ENCODE peak calls at places on chromosomes 4 and X, in eight cellular contexts. U is uterus; A is left ventricle myocardium inferior; C is T-helper 2 cell; G is stimulated activated CD8-positive, alpha-beta memory T cell treated with anti-CD3 and anti-CD28 coated beads, Interleukin-15, amount 100 ng/mL, for 1 hour; D is NT2/D1; M is sigmoid colon; E is neural crest cell. X is an unnamed sample.

GRCh38 chr4:80127870-80128419 is 54.9 kb upstream of the ANTXR2 start:
- DNase-seq in U (no peak), A (no peak), C (no peak), G (no peak), D (no peak), M (no peak), E (no peak), X (no peak)

GRCh38 chr4:99529218-99529617 is 18.4 kb downstream of the C4orf17 start:
- DNase-seq in U (no peak), A (no peak), C (no peak), G (no peak), D (no peak), M (no peak), E (no peak), X (no peak)

GRCh38 chr4:165971941-165972340 is 98.9 kb downstream of the TLL1 start:
- DNase-seq in U (no peak), A (no peak), C (no peak), G (no peak), D (no peak), M (no peak), E (no peak), X (no peak)

GRCh38 chr4:8201341-8201781 is 2.3 kb downstream of the SH3TC1 start:
- DNase-seq in U (no peak), A (peak; percentile 55), C (no peak), G (no peak), D (no peak), M (no peak), E (no peak), X (no peak)

GRCh38 chrX:110358548-110358947 is at the start of gene RTL9:
- DNase-seq in U (no peak), A (no peak), C (no peak), G (no peak), D (no peak), M (no peak), E (no peak), X (no peak)

GRCh38 chr4:85515701-85516100 is 40.8 kb downstream of the ARHGAP24 start:
- DNase-seq in U (no peak), A (no peak), C (no peak), G (no peak), D (no peak), M (no peak), E (no peak), X (no peak)

GRCh38 chr4:19155568-19155967 is 1096.1 kb upstream of the SLIT2 start:
- DNase-seq in U (no peak), A (no peak), C (no peak), G (no peak), D (no peak), M (no peak), E (no peak), X (no peak)

GRCh38 chr4:105107105-105107856 is 39.4 kb upstream of the TET2 start:
- DNase-seq in U (no peak), A (no peak), C (no peak), G (no peak), D (no peak), M (no peak), E (no peak), X (no peak)

GRCh38 chr4:108081251-108081650 is 87.5 kb downstream of the LEF1 start:
- DNase-seq in U (no peak), A (no peak), C (no peak), G (no peak), D (no peak), M (no peak), E (no peak), X (no peak)

GRCh38 chr4:146329042-146329716 is 114.8 kb downstream of the REELD1 start:
- DNase-seq in U (no peak), A (no peak), C (no peak), G (no peak), D (no peak), M (no peak), E (no peak), X (peak; percentile 64)

GRCh38 chrX:54540289-54540688 is 10.3 kb downstream of the GNL3L start:
- DNase-seq in U (no peak), A (peak; percentile 14), C (no peak), G (no peak), D (no peak), M (no peak), E (no peak), X (peak; percentile 39)

GRCh38 chr4:19486400-19486799 is 765.3 kb upstream of the SLIT2 start:
- DNase-seq in U (no peak), A (no peak), C (no peak), G (no peak), D (no peak), M (no peak), E (no peak), X (no peak)

GRCh38 chrX:17046478-17047097 is 100.1 kb downstream of the REPS2 start:
- DNase-seq in U (peak; percentile 46), A (peak; percentile 24), C (no peak), G (no peak), D (peak; percentile 65), M (peak; percentile 75), E (peak; percentile 60), X (peak; percentile 20)

GRCh38 chr4:30717208-30718020 is 2.8 kb upstream of the PCDH7 start:
- DNase-seq in U (peak; percentile 39), A (peak; percentile 19), C (no peak), G (no peak), D (peak; percentile 35), M (peak; percentile 70), E (peak; percentile 57), X (no peak)

GRCh38 chr4:56128231-56128630 is 179.5 kb downstream of the CEP135 start:
- DNase-seq in U (no peak), A (no peak), C (no peak), G (no peak), D (no peak), M (no peak), E (no peak), X (no peak)

GRCh38 chr4:8528713-8529112 is 51.5 kb upstream of the GPR78 start:
- DNase-seq in U (no peak), A (no peak), C (no peak), G (no peak), D (no peak), M (no peak), E (no peak), X (no peak)

GRCh38 chrX:120238947-120239346 is 11.7 kb upstream of the ZBTB33 start:
- DNase-seq in U (no peak), A (no peak), C (no peak), G (no peak), D (no peak), M (no peak), E (no peak), X (no peak)

GRCh38 chrX:122517781-122518180 is 666.3 kb upstream of the GRIA3 start:
- DNase-seq in U (no peak), A (no peak), C (no peak), G (no peak), D (no peak), M (no peak), E (no peak), X (peak; percentile 5)

GRCh38 chr4:48698029-48698901 is 81.8 kb downstream of the FRYL start:
- DNase-seq in U (peak; percentile 36), A (peak; percentile 26), C (no peak), G (no peak), D (no peak), M (peak; percentile 73), E (no peak), X (peak; percentile 70)

GRCh38 chr4:55030606-55031005 is 94.8 kb downstream of the KDR start:
- DNase-seq in U (no peak), A (no peak), C (no peak), G (no peak), D (no peak), M (no peak), E (no peak), X (no peak)

GRCh38 chr4:52574036-52574435 is 85.1 kb downstream of the USP46 start:
- DNase-seq in U (no peak), A (no peak), C (no peak), G (no peak), D (no peak), M (no peak), E (no peak), X (no peak)

GRCh38 chr4:128538111-128538882 is 250.7 kb upstream of the PGRMC2 start:
- DNase-seq in U (no peak), A (no peak), C (no peak), G (no peak), D (no peak), M (no peak), E (no peak), X (no peak)

GRCh38 chr4:88360791-88361190 is 17.9 kb upstream of the HERC6 start:
- DNase-seq in U (no peak), A (no peak), C (no peak), G (no peak), D (no peak), M (no peak), E (no peak), X (no peak)

GRCh38 chrX:10677490-10677889 is 57.1 kb upstream of the MID1 start:
- DNase-seq in U (peak; percentile 34), A (no peak), C (no peak), G (no peak), D (no peak), M (peak; percentile 77), E (peak; percentile 13), X (no peak)

GRCh38 chr4:183200453-183200852 is 101.4 kb downstream of the WWC2 start:
- DNase-seq in U (peak; percentile 25), A (peak; percentile 48), C (no peak), G (no peak), D (no peak), M (no peak), E (no peak), X (peak; percentile 30)

GRCh38 chrX:110145854-110146253 is 142.9 kb downstream of the TMEM164 start:
- DNase-seq in U (peak; percentile 22), A (no peak), C (no peak), G (no peak), D (no peak), M (no peak), E (peak; percentile 25), X (no peak)

GRCh38 chr4:78441786-78442185 is 109.8 kb upstream of the ANXA3 start:
- DNase-seq in U (no peak), A (no peak), C (no peak), G (no peak), D (no peak), M (no peak), E (no peak), X (no peak)

GRCh38 chr4:81757706-81758105 is 286.0 kb upstream of the RASGEF1B start:
- DNase-seq in U (no peak), A (no peak), C (no peak), G (no peak), D (no peak), M (no peak), E (no peak), X (no peak)

GRCh38 chr4:9703391-9703790 is 78.0 kb upstream of the DRD5 start:
- DNase-seq in U (peak; percentile 29), A (peak; percentile 39), C (peak; percentile 22), G (peak; percentile 30), D (peak; percentile 68), M (peak; percentile 71), E (peak; percentile 69), X (peak; percentile 18)

GRCh38 chr4:83618991-83619390 is 83.1 kb downstream of the GPAT3 start:
- DNase-seq in U (no peak), A (no peak), C (no peak), G (no peak), D (no peak), M (no peak), E (no peak), X (peak; percentile 43)

GRCh38 chr4:70938087-70938486 is 35.9 kb downstream of the MOB1B start:
- DNase-seq in U (no peak), A (no peak), C (no peak), G (no peak), D (no peak), M (no peak), E (no peak), X (no peak)

GRCh38 chr4:73414936-73415271 is 10.8 kb downstream of the ALB start:
- DNase-seq in U (no peak), A (no peak), C (no peak), G (no peak), D (no peak), M (no peak), E (no peak), X (no peak)

X was measured in SJSA1.